ENCODE peak calls at places on chromosomes 4 and X, in seven cellular contexts. S is tibial artery, F is colonic mucosa, L is cardiac muscle cell, Z is aorta, T is uterus, P is sigmoid colon. A is an unnamed sample. For H3K9me3, the result is how much of the 10 kb centered on the place peaks cover.

GRCh38 chr4:2901186-2901585 is 57.5 kb downstream of the ADD1 start:
- DNase-seq in Z (no peak), S (no peak), L (no peak), T (no peak), P (no peak), F (no peak), A (no peak)

GRCh38 chrX:39309721-39310152 is 508.5 kb downstream of the MID1IP1 start:
- DNase-seq in S (no peak), Z (no peak), L (peak), T (peak), F (no peak), P (no peak), A (peak)

GRCh38 chrX:37824491-37825224 is 22.7 kb downstream of the DYNLT3 start:
- DNase-seq in S (no peak), Z (no peak), T (no peak), F (no peak), P (no peak), L (no peak), A (peak)

GRCh38 chrX:68833855-68834331 is 5.1 kb downstream of the EFNB1 start:
- DNase-seq in P (peak), S (no peak), F (peak), L (no peak), T (no peak), Z (no peak), A (no peak)

GRCh38 chr4:71230258-71230594 is 108.6 kb upstream of the SLC4A4 start:
- DNase-seq in L (no peak), T (no peak), Z (no peak), S (no peak), F (peak), P (no peak), A (no peak)

GRCh38 chr4:82761249-82761648 is 37.3 kb downstream of the SCD5 start:
- DNase-seq in F (no peak), P (no peak), L (no peak), T (no peak), S (no peak), Z (no peak), A (no peak)

GRCh38 chr4:26298198-26298950 is 22.4 kb upstream of the RBPJ start:
- DNase-seq in S (no peak), Z (no peak), T (no peak), F (no peak), P (no peak), L (peak), A (no peak)

GRCh38 chrX:153216926-153217325 is 37.8 kb downstream of the MAGEA1 start:
- DNase-seq in P (no peak), T (no peak), Z (no peak), F (no peak), L (no peak), S (no peak), A (no peak)

GRCh38 chr4:121789470-121789869 is 11.7 kb upstream of the EXOSC9 start:
- DNase-seq in F (no peak), Z (no peak), P (no peak), T (no peak), L (no peak), S (no peak), A (no peak)

GRCh38 chr4:143336828-143337599 is at the start of gene GAB1:
- DNase-seq in L (peak), S (peak), Z (peak), T (peak), F (peak), P (peak), A (no peak)

GRCh38 chrX:66074920-66075879 is 35.3 kb upstream of the VSIG4 start:
- DNase-seq in F (peak), T (no peak), S (peak), L (peak), Z (peak), P (peak), A (no peak)

GRCh38 chrX:18377802-18378201 is 23.3 kb upstream of the SCML2 start:
- DNase-seq in Z (no peak), T (no peak), F (no peak), S (no peak), P (no peak), L (peak), A (peak)

GRCh38 chr4:94011190-94011589 is 182.6 kb downstream of the ATOH1 start:
- DNase-seq in S (no peak), Z (no peak), F (no peak), L (no peak), T (no peak), P (no peak), A (no peak)

GRCh38 chrX:86148024-86148511 is at the start of gene DACH2:
- DNase-seq in L (peak), S (peak), T (peak), F (peak), P (peak), Z (peak), A (peak)

GRCh38 chr4:89469930-89470375 is 162.4 kb upstream of the GPRIN3 start:
- DNase-seq in T (no peak), F (no peak), L (peak), S (no peak), P (no peak), Z (no peak), A (peak)

GRCh38 chrX:31333181-31333831 is 261.5 kb upstream of the FTHL17 start:
- DNase-seq in S (no peak), Z (no peak), T (no peak), F (no peak), P (no peak), L (peak), A (no peak)

GRCh38 chr4:185920691-185921260 is 108.8 kb upstream of the SORBS2 start:
- DNase-seq in S (no peak), F (no peak), L (no peak), P (no peak), Z (no peak), T (no peak), A (no peak)

GRCh38 chr4:53196872-53197759 is 168.7 kb downstream of the SCFD2 start:
- DNase-seq in F (no peak), P (no peak), T (no peak), L (peak), S (no peak), Z (no peak), A (no peak)

GRCh38 chr4:101349346-101350064 is 2.2 kb upstream of the PPP3CA start:
- DNase-seq in P (peak), Z (peak), L (peak), T (peak), S (peak), F (peak), A (no peak)

GRCh38 chr4:147571021-147571770 is 46.0 kb upstream of the TMEM184C start:
- DNase-seq in F (no peak), S (no peak), P (no peak), T (no peak), L (no peak), Z (no peak), A (no peak)

GRCh38 chr4:173505924-173506779 is 23.9 kb downstream of the HAND2 start:
- DNase-seq in Z (peak), P (peak), T (peak), L (peak), S (peak), F (peak), A (peak)

GRCh38 chr4:126526335-126526734 is 1106.4 kb upstream of the INTU start:
- DNase-seq in S (no peak), L (no peak), F (no peak), T (no peak), Z (no peak), P (no peak), A (no peak)

GRCh38 chr4:35559559-35560365 is 684.6 kb downstream of the ARAP2 start:
- DNase-seq in T (no peak), P (no peak), S (no peak), Z (peak), L (no peak), F (no peak), A (no peak)

GRCh38 chr4:147787204-147787603 is 55.3 kb downstream of the ARHGAP10 start:
- DNase-seq in P (peak), L (peak), Z (no peak), S (peak), F (no peak), T (peak), A (no peak)

GRCh38 chr4:122632396-122633143 is 11.7 kb upstream of the IL21 start:
- DNase-seq in Z (no peak), P (no peak), T (no peak), L (peak), S (no peak), F (no peak), A (peak)

GRCh38 chrX:48476919-48477318 is 920 bp downstream of the FTSJ1 start:
- DNase-seq in S (no peak), P (no peak), F (no peak), T (no peak), L (no peak), Z (no peak), A (no peak)

GRCh38 chr4:32589853-32590252 is 1869.7 kb downstream of the PCDH7 start:
- DNase-seq in P (no peak), S (no peak), L (no peak), Z (no peak), T (no peak), F (no peak), A (no peak)

GRCh38 chr4:161642708-161643107 is 521.1 kb downstream of the FSTL5 start:
- DNase-seq in L (peak), Z (no peak), T (no peak), F (no peak), S (no peak), P (no peak), A (no peak)

GRCh38 chrX:68343551-68343950 is 89.7 kb downstream of the OPHN1 start:
- DNase-seq in T (no peak), F (no peak), P (no peak), Z (no peak), S (no peak), L (no peak), A (no peak)

GRCh38 chrX:6149231-6149870 is 79.3 kb downstream of the NLGN4X start:
- DNase-seq in L (no peak), Z (no peak), F (no peak), T (no peak), S (no peak), P (no peak), A (no peak)

GRCh38 chr4:37666625-37667071 is 19.5 kb downstream of the RELL1 start:
- DNase-seq in P (no peak), S (peak), T (peak), Z (no peak), L (peak), F (peak), A (no peak)

GRCh38 chr4:12499693-12500092 is 984.4 kb downstream of the RAB28 start:
- DNase-seq in S (no peak), Z (no peak), P (no peak), T (no peak), L (no peak), F (peak), A (no peak)

DNA sequence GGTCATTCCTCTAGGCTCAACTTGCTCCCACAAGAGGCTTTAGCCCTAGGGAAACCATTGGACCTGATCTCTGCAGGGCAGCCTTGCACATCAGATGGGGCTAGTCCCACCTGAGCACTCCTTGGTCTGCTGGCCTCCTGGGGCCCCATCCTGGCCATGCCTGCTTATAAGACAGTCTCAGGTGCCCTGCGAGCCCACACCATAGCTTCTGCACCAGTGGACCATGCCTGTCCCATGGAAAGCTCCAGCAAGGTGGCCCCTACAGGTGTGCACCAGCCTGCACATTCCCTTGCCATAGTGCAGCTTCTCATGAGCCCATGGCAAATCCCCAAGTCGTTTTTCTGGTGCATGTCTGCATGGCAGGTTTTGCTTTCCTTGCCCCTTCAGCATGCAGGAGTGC is 19.6 kb upstream of the FAAH2 start:
- DNase-seq in L (no peak), S (no peak), F (no peak), Z (no peak), T (no peak), P (no peak), A (no peak)
- H3K9me3 ChIP-seq in L (under half), S (under half), F (under half), Z (under half), T (under half), P (under half), A (under half)

DNA sequence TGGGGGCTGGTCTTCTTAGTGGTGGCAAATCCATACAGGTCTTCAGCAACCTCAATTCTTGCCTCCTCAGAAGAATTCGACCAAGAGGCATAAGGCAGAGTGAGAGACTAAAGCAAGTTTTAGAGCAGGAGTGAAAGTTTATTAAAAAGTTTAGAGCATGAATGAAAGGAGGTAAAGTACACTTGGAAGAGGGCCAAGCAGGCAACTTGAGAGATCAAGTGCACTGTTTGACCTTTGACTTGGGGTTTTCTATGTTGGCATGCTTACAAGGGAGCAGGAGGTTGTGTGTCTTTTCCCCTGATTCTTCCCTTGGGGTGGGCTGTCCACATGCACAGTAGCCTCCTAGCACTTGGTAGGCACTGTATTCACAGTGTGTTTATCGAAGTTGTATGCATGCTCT is 91.2 kb downstream of the CPE start:
- DNase-seq in L (no peak), F (no peak), P (no peak), S (no peak), Z (no peak), T (no peak), A (no peak)
- H3K9me3 ChIP-seq in L (under half), F (under half), P (under half), S (under half), Z (under half), T (under half), A (under half)

GRCh38 chr4:111027526-111027925 is 404.6 kb upstream of the PITX2 start:
- DNase-seq in Z (no peak), L (no peak), S (no peak), T (no peak), F (no peak), P (no peak), A (no peak)
- H3K9me3 ChIP-seq in Z (under half), L (under half), S (under half), T (under half), F (under half), P (under half), A (under half)

DNA sequence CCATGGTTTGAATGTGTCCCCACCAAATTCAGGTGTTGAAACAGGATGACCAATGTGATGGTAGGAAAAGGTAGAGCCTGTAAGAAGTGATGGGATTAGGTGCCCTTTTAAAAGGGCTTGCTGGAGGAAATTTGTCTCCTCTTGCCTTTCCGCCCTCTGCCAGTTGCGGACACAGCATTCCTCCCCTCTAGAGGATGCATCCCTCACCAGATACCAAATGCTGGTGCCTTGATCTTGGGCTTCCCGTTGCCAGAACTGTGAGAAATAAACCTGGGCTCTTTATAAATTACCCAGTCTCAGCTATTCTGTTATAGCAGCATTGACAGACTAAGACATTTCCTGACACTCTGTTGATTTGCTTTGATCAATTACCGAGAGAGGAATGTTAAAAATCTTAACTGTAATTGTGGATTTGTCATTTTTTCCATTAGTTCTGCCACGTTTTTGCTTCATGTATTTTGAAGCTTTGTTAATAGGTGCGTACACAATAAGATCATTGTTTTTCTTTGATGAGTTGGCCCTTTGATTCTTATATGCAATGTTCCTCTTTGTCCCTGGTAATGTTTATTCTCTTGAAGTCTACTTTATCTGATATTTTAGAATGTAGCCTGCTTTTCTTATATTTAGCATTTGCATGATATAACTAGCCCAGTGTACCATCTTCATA is 13.3 kb downstream of the NFKB1 start:
- DNase-seq in Z (no peak), S (no peak), F (no peak), L (no peak), T (no peak), P (no peak), A (no peak)
- H3K9me3 ChIP-seq in Z (under half), S (under half), F (under half), L (under half), T (under half), P (under half), A (under half)

GRCh38 chrX:431032-431431 is 44.3 kb upstream of the PPP2R3B start:
- DNase-seq in L (no peak), F (no peak), Z (no peak), T (no peak), S (no peak), P (peak), A (no peak)
- H3K9me3 ChIP-seq in L (under half), F (under half), Z (under half), T (under half), S (under half), P (under half), A (under half)

GRCh38 chr4:271492-272103 is 33.7 kb downstream of the ZNF732 start:
- DNase-seq in T (no peak), L (no peak), S (no peak), Z (no peak), P (no peak), F (no peak), A (no peak)
- H3K9me3 ChIP-seq in T (half or more), L (under half), S (half or more), Z (under half), P (half or more), F (under half), A (half or more)